ENCODE peak calls at places on chromosomes 7 and 10, in four cellular contexts. X, U, Q and T are unnamed samples.

GRCh38 chr10:100327007-100327700 is 2.9 kb downstream of the PKD2L1 start:
- DNase-seq in X (peak; percentile 55), U (peak; percentile 86), Q (peak; percentile 13), T (no peak)

GRCh38 chr7:100162874-100163533 is 4.5 kb upstream of the TRAPPC14 start:
- DNase-seq in X (no peak), U (peak; percentile 73), Q (no peak), T (no peak)

GRCh38 chr7:99218406-99219184 is 10.7 kb upstream of the KPNA7 start:
- DNase-seq in X (no peak), U (peak; percentile 58), Q (no peak), T (no peak)

GRCh38 chr10:21230219-21230618 is 295.3 kb downstream of the SKIDA1 start:
- DNase-seq in X (no peak), U (no peak), Q (no peak), T (no peak)

GRCh38 chr10:11009471-11010308 is 8.0 kb upstream of the CELF2 start:
- DNase-seq in X (no peak), U (no peak), Q (no peak), T (peak; percentile 25)

GRCh38 chr7:40199076-40199802 is 64.4 kb downstream of the SUGCT start:
- DNase-seq in X (no peak), U (no peak), Q (no peak), T (no peak)

GRCh38 chr7:132225216-132226030 is 350.8 kb downstream of the PLXNA4 start:
- DNase-seq in X (no peak), U (no peak), Q (no peak), T (no peak)

GRCh38 chr7:152145853-152146466 is 120.5 kb downstream of the GALNT11 start:
- DNase-seq in X (no peak), U (no peak), Q (no peak), T (no peak)

GRCh38 chr10:124388823-124389612 is 29.7 kb downstream of the OAT start:
- DNase-seq in X (peak; percentile 93), U (peak; percentile 99), Q (peak; percentile 46), T (peak; percentile 97)

GRCh38 chr10:77062381-77062780 is 575.2 kb downstream of the KCNMA1 start:
- DNase-seq in X (no peak), U (no peak), Q (no peak), T (no peak)

GRCh38 chr7:31122649-31123058 is 70.5 kb downstream of the ADCYAP1R1 start:
- DNase-seq in X (peak; percentile 59), U (no peak), Q (no peak), T (peak; percentile 69)

GRCh38 chr7:69598487-69599148 is 343 bp downstream of the AUTS2 start:
- DNase-seq in X (no peak), U (peak; percentile 83), Q (no peak), T (peak; percentile 58)

GRCh38 chr10:59391060-59391459 is 28.7 kb upstream of the FAM13C start:
- DNase-seq in X (no peak), U (no peak), Q (no peak), T (no peak)

GRCh38 chr10:116848912-116849270 is 408 bp upstream of the ENO4 start:
- DNase-seq in X (no peak), U (peak; percentile 78), Q (no peak), T (no peak)

GRCh38 chr7:4226166-4226857 is 455.8 kb upstream of the FOXK1 start:
- DNase-seq in X (no peak), U (no peak), Q (no peak), T (no peak)

GRCh38 chr10:110174201-110174600 is 33.2 kb upstream of the MXI1 start:
- DNase-seq in X (no peak), U (no peak), Q (no peak), T (no peak)

GRCh38 chr10:27482984-27483956 is 20.8 kb upstream of the RAB18 start:
- DNase-seq in X (no peak), U (no peak), Q (no peak), T (no peak)

GRCh38 chr7:139958599-139959380 is 104.0 kb downstream of the PARP12 start:
- DNase-seq in X (no peak), U (no peak), Q (no peak), T (no peak)
- H3K4me3 ChIP-seq in X (no peak overlapping the region), U (no peak overlapping the region), Q (no peak overlapping the region), T (no peak overlapping the region)

GRCh38 chr10:95462740-95463667 is 98.2 kb downstream of the SORBS1 start:
- DNase-seq in X (no peak), U (no peak), Q (no peak), T (peak; percentile 20)
- H3K27ac ChIP-seq in X (no peak overlapping the region), U (no peak overlapping the region), Q (peak overlapping the region; percentile 77), T (peak overlapping the region; percentile 61)

GRCh38 chr10:133613699-133614098 is 12.9 kb downstream of the FRG2B start:
- DNase-seq in X (no peak), U (no peak), Q (no peak), T (no peak)

GRCh38 chr10:133611079-133611478 is 15.5 kb downstream of the FRG2B start:
- DNase-seq in X (no peak), U (no peak), Q (no peak), T (no peak)

GRCh38 chr10:133608855-133609254 is 17.7 kb downstream of the FRG2B start:
- DNase-seq in X (no peak), U (no peak), Q (no peak), T (no peak)
- H3K9me3 ChIP-seq in X (no peaks in the 10 kb centered on the region), U (peaks cover 9% of the 10 kb centered on the region), Q (no peaks in the 10 kb centered on the region), T (no peaks in the 10 kb centered on the region)

DNA sequence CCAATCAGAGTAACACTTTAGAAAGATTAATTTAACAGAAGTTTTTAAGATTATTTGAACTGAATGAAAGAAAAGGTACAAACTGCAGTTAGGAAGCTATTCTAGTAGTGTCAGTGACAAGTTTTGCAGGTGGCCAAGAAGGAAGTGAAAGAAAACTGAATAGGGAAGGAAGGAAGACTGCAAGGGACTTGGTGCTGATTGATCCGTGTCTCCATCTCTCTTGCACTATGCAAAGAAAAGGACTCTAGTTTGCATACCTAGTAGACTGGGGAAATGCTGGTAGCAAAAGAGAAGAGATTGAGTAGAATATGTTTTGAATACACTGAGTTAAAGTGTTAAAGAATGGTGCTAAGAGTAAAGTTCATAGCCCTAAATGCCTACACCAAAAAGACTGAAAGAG is 33.0 kb downstream of the OR6V1 start:
- DNase-seq in X (no peak), U (no peak), Q (no peak), T (no peak)
- H3K4me3 ChIP-seq in X (no peak overlapping the region), U (no peak overlapping the region), Q (no peak overlapping the region), T (no peak overlapping the region)

GRCh38 chr7:141203177-141203576 is 129.3 kb downstream of the TMEM178B start:
- DNase-seq in X (no peak), U (no peak), Q (no peak), T (no peak)
- H3K27ac ChIP-seq in X (no peak overlapping the region), U (no peak overlapping the region), Q (no peak overlapping the region), T (no peak overlapping the region)

GRCh38 chr7:64307254-64308018 is 6.3 kb upstream of the ZNF736 start:
- DNase-seq in X (peak; percentile 97), U (peak; percentile 99), Q (peak; percentile 73), T (peak; percentile 98)
- H3K9me3 ChIP-seq in X (no peaks in the 10 kb centered on the region), U (peaks cover 2% of the 10 kb centered on the region), Q (no peaks in the 10 kb centered on the region), T (no peaks in the 10 kb centered on the region)

DNA sequence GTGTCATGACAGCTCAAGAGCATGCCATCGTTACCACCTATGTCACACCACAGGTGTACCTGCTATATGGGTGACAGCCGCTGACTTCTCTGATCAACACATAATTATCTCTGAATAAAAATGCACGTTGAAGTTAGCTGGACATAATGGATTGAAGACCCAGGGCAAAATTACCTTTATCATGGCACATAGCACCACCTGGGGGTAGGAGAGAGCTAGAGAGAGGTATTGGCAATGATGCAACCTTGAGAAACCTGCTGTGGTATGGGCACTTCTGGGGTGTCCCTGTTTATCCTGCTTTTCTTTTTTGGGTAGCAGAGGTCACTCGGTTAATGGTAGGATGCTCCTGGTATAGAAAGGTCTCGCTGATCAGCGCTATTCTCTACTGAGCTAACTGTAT is 323.3 kb downstream of the TFEC start:
- DNase-seq in X (no peak), U (no peak), Q (no peak), T (no peak)
- H3K4me3 ChIP-seq in X (no peak overlapping the region), U (no peak overlapping the region), Q (no peak overlapping the region), T (no peak overlapping the region)